ENCODE peak calls at places on chromosomes 7 and 10, in six cellular contexts. B, D, V, C, L and I are unnamed samples.

GRCh38 chr7:29647020-29647654 is 83.5 kb downstream of the PRR15 start:
- DNase-seq in B (no peak), D (no peak), V (no peak), C (no peak), L (no peak), I (no peak)

GRCh38 chr10:81280497-81281479 is 594.2 kb upstream of the NRG3 start:
- DNase-seq in B (no peak), D (no peak), V (no peak), C (no peak), L (no peak), I (no peak)

GRCh38 chr10:5199398-5199797 is 2.8 kb downstream of the AKR1C4 start:
- DNase-seq in B (no peak), D (no peak), V (peak; percentile 23), C (no peak), L (no peak), I (no peak)

GRCh38 chr7:150451097-150451793 is 815 bp downstream of the GIMAP8 start:
- DNase-seq in B (no peak), D (peak; percentile 58), V (no peak), C (no peak), L (no peak), I (no peak)

GRCh38 chr10:88386204-88386877 is 196.8 kb downstream of the RNLS start:
- DNase-seq in B (no peak), D (peak; percentile 64), V (peak; percentile 58), C (no peak), L (no peak), I (no peak)

GRCh38 chr7:1716263-1717094 is 46.4 kb downstream of the ELFN1 start:
- DNase-seq in B (no peak), D (no peak), V (no peak), C (no peak), L (no peak), I (no peak)

GRCh38 chr10:66329116-66329515 is 596.7 kb upstream of the LRRTM3 start:
- DNase-seq in B (no peak), D (no peak), V (no peak), C (no peak), L (no peak), I (no peak)

GRCh38 chr7:131961281-131961680 is 404.9 kb upstream of the PODXL start:
- DNase-seq in B (no peak), D (no peak), V (no peak), C (no peak), L (peak; percentile 81), I (no peak)

GRCh38 chr7:156611393-156612010 is 29.1 kb upstream of the RNF32 start:
- DNase-seq in B (no peak), D (no peak), V (no peak), C (peak; percentile 6), L (no peak), I (no peak)

GRCh38 chr7:2032030-2032875 is 200.5 kb downstream of the MAD1L1 start:
- DNase-seq in B (no peak), D (no peak), V (no peak), C (no peak), L (peak; percentile 15), I (no peak)

GRCh38 chr10:92407305-92408016 is 116.5 kb downstream of the MARCHF5 start:
- DNase-seq in B (no peak), D (no peak), V (peak; percentile 13), C (no peak), L (no peak), I (no peak)

GRCh38 chr10:79246606-79247275 is 100.5 kb upstream of the PPIF start:
- DNase-seq in B (no peak), D (peak; percentile 47), V (no peak), C (peak; percentile 64), L (no peak), I (no peak)

GRCh38 chr7:76080211-76080610 is 32.3 kb downstream of the MDH2 start:
- DNase-seq in B (no peak), D (no peak), V (no peak), C (no peak), L (no peak), I (no peak)

GRCh38 chr7:132451161-132451560 is 125.1 kb downstream of the PLXNA4 start:
- DNase-seq in B (no peak), D (no peak), V (no peak), C (no peak), L (no peak), I (no peak)

GRCh38 chr7:26858229-26858568 is 6.2 kb downstream of the SKAP2 start:
- DNase-seq in B (no peak), D (no peak), V (no peak), C (no peak), L (no peak), I (no peak)

GRCh38 chr7:86668315-86668714 is 24.6 kb downstream of the GRM3 start:
- DNase-seq in B (no peak), D (no peak), V (no peak), C (no peak), L (no peak), I (no peak)

GRCh38 chr7:47638679-47639306 is 56.9 kb upstream of the TNS3 start:
- DNase-seq in B (peak; percentile 62), D (peak; percentile 50), V (peak; percentile 72), C (no peak), L (peak; percentile 88), I (peak; percentile 26)

GRCh38 chr10:114024876-114025609 is 18.6 kb upstream of the ADRB1 start:
- DNase-seq in B (no peak), D (no peak), V (peak; percentile 25), C (peak; percentile 75), L (no peak), I (no peak)

GRCh38 chr7:28708458-28708951 is 249.6 kb downstream of the TRIL start:
- DNase-seq in B (no peak), D (no peak), V (no peak), C (no peak), L (no peak), I (no peak)

GRCh38 chr7:46448478-46448877 is 527.4 kb upstream of the IGFBP3 start:
- DNase-seq in B (no peak), D (no peak), V (no peak), C (no peak), L (no peak), I (no peak)

GRCh38 chr7:30309302-30309701 is 24.9 kb downstream of the ZNRF2 start:
- DNase-seq in B (no peak), D (no peak), V (no peak), C (no peak), L (no peak), I (no peak)

GRCh38 chr7:137962875-137963507 is 38.9 kb downstream of the CREB3L2 start:
- DNase-seq in B (no peak), D (no peak), V (no peak), C (no peak), L (no peak), I (peak; percentile 95)

GRCh38 chr10:60778978-60779668 is 845 bp downstream of the CDK1 start:
- DNase-seq in B (no peak), D (no peak), V (no peak), C (no peak), L (no peak), I (no peak)
- H3K4me3 ChIP-seq in B (peak overlapping the region; percentile 72), D (peak overlapping the region; percentile 81), V (peak overlapping the region; percentile 74), C (peak overlapping the region; percentile 74), L (peak overlapping the region; percentile 69), I (peak overlapping the region; percentile 80)

DNA sequence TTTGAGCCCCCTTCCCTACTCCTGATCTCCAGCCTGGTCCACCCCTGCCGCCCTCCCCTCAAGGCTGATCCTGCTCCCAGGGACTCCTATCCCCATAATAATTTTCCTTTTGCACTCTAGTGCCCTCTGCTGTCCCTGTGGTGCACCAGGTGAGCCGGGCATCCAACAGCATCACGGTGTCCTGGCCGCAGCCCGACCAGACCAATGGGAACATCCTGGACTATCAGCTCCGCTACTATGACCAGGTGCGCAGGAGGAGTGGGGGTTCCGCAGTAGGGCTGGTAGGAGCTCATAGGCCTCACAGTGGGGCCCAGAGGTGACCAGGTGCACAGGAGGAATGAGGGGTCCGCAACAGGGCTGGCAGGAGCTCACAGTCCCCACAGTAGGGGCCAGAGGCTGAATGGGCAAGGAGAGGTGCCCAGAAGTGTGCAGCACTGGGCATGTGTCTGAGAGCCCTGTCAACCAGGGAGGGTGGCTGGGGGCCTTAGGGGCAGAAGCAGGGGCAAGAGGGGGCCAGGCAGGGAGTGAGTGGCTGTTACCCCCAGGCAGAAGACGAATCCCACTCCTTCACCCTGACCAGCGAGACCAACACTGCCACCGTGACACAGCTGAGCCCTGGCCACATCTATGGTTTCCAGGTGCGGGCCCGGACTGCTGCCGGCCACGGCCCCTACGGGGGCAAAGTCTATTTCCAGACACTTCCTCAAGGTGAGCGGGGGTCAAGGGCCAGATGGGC is 11.7 kb downstream of the EPHB6 start:
- DNase-seq in B (no peak), D (peak; percentile 45), V (peak; percentile 32), C (no peak), L (no peak), I (no peak)
- TF ChIP-seq CTCF in B (peak; percentile 66), D (peak; percentile 49), V (peak; percentile 49), C (peak; percentile 50), L (peak; percentile 67), I (peak; percentile 90)

GRCh38 chr7:54542920-54543539 is 855 bp downstream of the VSTM2A start:
- DNase-seq in B (no peak), D (no peak), V (no peak), C (peak; percentile 13), L (peak; percentile 53), I (peak; percentile 63)

GRCh38 chr7:54546986-54547314 is 4.8 kb downstream of the VSTM2A start:
- DNase-seq in B (no peak), D (no peak), V (no peak), C (no peak), L (no peak), I (no peak)

GRCh38 chr7:54545241-54545563 is 3.0 kb downstream of the VSTM2A start:
- DNase-seq in B (no peak), D (no peak), V (no peak), C (no peak), L (no peak), I (no peak)

GRCh38 chr7:54546081-54546985 is 4.2 kb downstream of the VSTM2A start:
- DNase-seq in B (no peak), D (no peak), V (peak; percentile 35), C (no peak), L (no peak), I (no peak)

GRCh38 chr7:54544356-54545240 is 2.4 kb downstream of the VSTM2A start:
- DNase-seq in B (no peak), D (no peak), V (no peak), C (no peak), L (no peak), I (no peak)
- H3K4me3 ChIP-seq in B (peak overlapping the region; percentile 22), D (no peak overlapping the region), V (no peak overlapping the region), C (no peak overlapping the region), L (no peak overlapping the region), I (no peak overlapping the region)

DNA sequence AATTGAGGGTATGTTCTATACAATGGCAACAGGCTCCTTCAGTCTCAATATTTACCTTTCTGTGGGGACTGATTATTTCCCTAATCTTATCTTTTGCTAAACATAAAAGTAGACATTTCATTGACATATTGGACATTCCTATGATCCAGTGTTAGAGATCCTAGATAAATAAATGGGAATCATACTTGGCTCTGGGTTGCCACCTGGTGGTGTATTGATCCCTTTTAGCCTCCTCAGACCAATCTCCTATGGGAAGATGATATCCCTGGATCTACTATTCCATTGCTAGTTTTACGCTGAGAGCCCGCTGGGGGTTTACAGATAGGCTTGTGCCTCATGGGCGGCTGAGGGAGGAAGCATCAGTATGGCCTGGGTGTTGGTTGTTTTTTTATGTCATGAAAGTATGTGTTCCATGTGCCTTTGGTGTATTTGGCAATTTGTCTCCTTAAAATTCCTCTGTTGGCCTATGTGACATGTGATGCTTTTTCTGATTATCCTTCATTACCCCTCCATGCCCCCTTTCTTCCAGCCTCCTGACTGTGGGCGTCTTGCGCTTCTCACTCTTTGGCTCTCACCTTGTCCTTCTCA is 18.8 kb downstream of the CELF2 start:
- DNase-seq in B (no peak), D (peak; percentile 74), V (peak; percentile 38), C (peak; percentile 54), L (peak; percentile 26), I (peak; percentile 23)
- TF ChIP-seq CTCF in B (peak; percentile 48), D (peak; percentile 64), V (peak; percentile 38), C (peak; percentile 78), L (peak; percentile 52), I (peak; percentile 60)